ENCODE peak calls at places on chromosomes 1 and 21, in five cellular contexts. L is heart right ventricle, O is PC-3, A is K562, F is thoracic aorta. C is an unnamed sample.

GRCh38 chr1:94543893-94544635 is 2.5 kb upstream of the F3 start:
- DNase-seq in A (no peak), F (no peak), O (peak; percentile 6), L (no peak), C (peak; percentile 58)

GRCh38 chr1:186670965-186671486 is 9.2 kb downstream of the PTGS2 start:
- DNase-seq in O (no peak), F (no peak), L (no peak), A (no peak), C (peak; percentile 45)

GRCh38 chr1:246748006-246748405 is 23.8 kb downstream of the SCCPDH start:
- DNase-seq in O (no peak), L (no peak), F (no peak), A (no peak), C (no peak)

GRCh38 chr1:21302747-21303715 is 12.8 kb upstream of the ECE1 start:
- DNase-seq in F (no peak), O (peak; percentile 45), L (no peak), A (no peak), C (peak; percentile 56)

GRCh38 chr1:225645194-225645593 is 7.7 kb downstream of the ENAH start:
- DNase-seq in O (no peak), F (no peak), A (no peak), L (no peak), C (no peak)

GRCh38 chr1:63603810-63604209 is 10.6 kb downstream of the PGM1 start:
- DNase-seq in L (no peak), A (no peak), F (no peak), O (no peak), C (peak; percentile 12)

GRCh38 chr1:17607644-17608581 is 68.4 kb downstream of the ARHGEF10L start:
- DNase-seq in F (no peak), O (no peak), L (no peak), A (no peak), C (no peak)

GRCh38 chr1:64194168-64195088 is 9.0 kb upstream of the UBE2U start:
- DNase-seq in F (no peak), A (no peak), O (no peak), L (no peak), C (no peak)

GRCh38 chr1:183894290-183894565 is 89.3 kb downstream of the RGL1 start:
- DNase-seq in F (no peak), A (no peak), O (no peak), L (no peak), C (no peak)

GRCh38 chr21:43899307-43900077 is 34.5 kb downstream of the AGPAT3 start:
- DNase-seq in A (no peak), O (no peak), L (no peak), F (no peak), C (no peak)

GRCh38 chr1:233912909-233913308 is 8.4 kb downstream of the SLC35F3 start:
- DNase-seq in A (no peak), L (no peak), O (no peak), F (no peak), C (no peak)

GRCh38 chr1:233919786-233920185 is 15.3 kb downstream of the SLC35F3 start:
- DNase-seq in A (no peak), F (no peak), O (no peak), L (no peak), C (no peak)

GRCh38 chr1:233912447-233912846 is 8.0 kb downstream of the SLC35F3 start:
- DNase-seq in L (no peak), O (no peak), F (no peak), A (peak; percentile 6), C (no peak)

DNA sequence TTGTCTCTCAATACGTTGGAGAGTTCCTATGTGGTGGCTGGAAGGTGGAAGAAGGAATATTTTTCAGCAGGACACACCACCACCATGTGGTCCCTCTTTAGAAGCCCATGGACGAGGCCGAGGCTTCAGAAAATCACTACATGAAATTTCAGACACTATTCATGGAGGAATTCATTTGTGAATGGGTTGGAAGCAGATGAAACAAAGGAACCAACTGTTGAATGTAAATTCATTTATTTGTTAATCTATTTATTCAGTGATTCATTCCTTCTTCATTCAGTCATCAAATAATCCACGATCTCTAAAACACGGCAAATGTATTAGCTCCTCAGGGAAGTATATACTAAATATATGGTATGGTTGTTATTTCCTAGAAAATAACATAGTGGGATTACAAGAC is 12.2 kb downstream of the SLC35F3 start:
- DNase-seq in F (no peak), A (no peak), O (peak; percentile 97), L (no peak), C (peak; percentile 59)
- TF ChIP-seq CTCF in F (no peak), A (no peak), O (peak; percentile 53), L (no peak), C (no peak)

GRCh38 chr1:1291611-1292441 is 11.6 kb downstream of the SCNN1D start:
- DNase-seq in O (peak; percentile 89), F (no peak), L (peak; percentile 64), A (peak; percentile 89), C (peak; percentile 86)
- TF ChIP-seq CTCF in O (peak; percentile 95), F (peak; percentile 64), L (peak; percentile 65), A (peak; percentile 93), C (peak; percentile 71)

DNA sequence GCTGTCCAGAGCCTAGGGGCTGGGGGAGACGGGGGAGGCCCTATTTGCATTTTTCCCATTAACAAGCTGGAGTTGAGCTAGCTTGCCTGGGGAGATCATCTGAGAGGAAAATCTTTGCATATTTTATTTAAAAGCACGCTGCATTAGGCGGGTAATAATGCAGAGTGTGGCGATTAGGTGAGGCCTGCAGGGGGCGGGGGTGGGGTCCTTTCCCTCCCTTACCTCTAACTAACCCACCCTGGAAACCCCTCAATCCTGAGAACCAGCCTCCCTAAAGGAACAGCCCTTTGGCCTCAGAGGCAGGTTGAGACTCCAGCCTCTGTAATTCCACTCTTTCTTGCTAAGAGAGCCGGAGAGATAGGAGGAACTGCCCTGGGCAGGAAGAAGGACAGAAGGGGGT is 16.1 kb downstream of the C1orf216 start:
- DNase-seq in L (no peak), F (no peak), A (no peak), O (no peak), C (no peak)
- TF ChIP-seq CTCF in L (no peak), F (no peak), A (peak; percentile 10), O (peak; percentile 10), C (no peak)

GRCh38 chr21:28177008-28177603 is 815.6 kb downstream of the LTN1 start:
- DNase-seq in F (no peak), O (no peak), L (no peak), A (no peak), C (no peak)

DNA sequence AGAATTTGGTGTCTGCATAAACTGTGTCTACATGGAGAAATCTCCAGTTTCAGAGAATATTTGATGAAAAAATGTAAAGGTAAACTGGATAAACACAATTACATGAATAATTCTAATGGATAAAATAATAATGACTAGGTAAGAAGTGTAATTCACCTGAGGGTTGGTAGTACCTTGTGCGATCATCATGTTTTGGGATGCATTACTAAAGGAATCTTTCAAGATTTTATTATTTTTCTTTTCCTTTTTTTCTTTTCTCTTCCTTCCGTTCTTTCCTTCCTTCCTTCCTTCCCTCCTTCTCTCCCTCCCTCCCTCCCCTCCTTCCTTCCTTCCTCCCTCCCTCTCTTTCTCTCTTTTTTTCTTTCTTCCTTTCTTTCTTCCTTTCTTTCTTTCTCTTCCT is 818.7 kb downstream of the LTN1 start:
- DNase-seq in A (no peak), L (no peak), O (no peak), F (no peak), C (no peak)
- TF ChIP-seq CTCF in A (no peak), L (no peak), O (no peak), F (no peak), C (no peak)